ENCODE peak calls at places on chromosomes 1 and 21, in four cellular contexts. U is WTC11, R is HEK293T, W is HepG2. P is an unnamed sample.

GRCh38 chr1:53549781-53550180 is 90.6 kb downstream of the DMRTB1 start:
- DNase-seq in U (no peak), R (no peak), W (no peak), P (no peak)

GRCh38 chr1:228043281-228043845 is 36.6 kb downstream of the WNT3A start:
- DNase-seq in U (no peak), R (no peak), W (no peak), P (no peak)

GRCh38 chr1:153636312-153636711 is 2.4 kb downstream of the CHTOP start:
- DNase-seq in U (no peak), R (no peak), W (no peak), P (no peak)

GRCh38 chr1:99849413-99849743 is 783 bp upstream of the AGL start:
- DNase-seq in U (no peak), R (peak), W (peak), P (peak)

GRCh38 chr1:56811331-56811730 is 7.9 kb downstream of the FYB2 start:
- DNase-seq in U (no peak), R (no peak), W (no peak), P (no peak)

GRCh38 chr1:218589487-218589886 is 244.4 kb downstream of the TGFB2 start:
- DNase-seq in U (no peak), R (no peak), W (no peak), P (no peak)

GRCh38 chr21:45551816-45552695 is 9.8 kb upstream of the SLC19A1 start:
- DNase-seq in U (no peak), R (no peak), W (no peak), P (no peak)

GRCh38 chr1:235142991-235143390 is 14.4 kb upstream of the TOMM20 start:
- DNase-seq in U (no peak), R (no peak), W (no peak), P (no peak)

GRCh38 chr1:1419812-1420653 is 1.0 kb downstream of the ANKRD65 start:
- DNase-seq in U (peak), R (no peak), W (no peak), P (no peak)

GRCh38 chr1:112308716-112309115 is 87.3 kb upstream of the CTTNBP2NL start:
- DNase-seq in U (no peak), R (no peak), W (no peak), P (no peak)

GRCh38 chr1:7992885-7993284 is 31.4 kb downstream of the PARK7 start:
- DNase-seq in U (no peak), R (no peak), W (no peak), P (no peak)

GRCh38 chr21:45982256-45982757 is 737 bp downstream of the COL6A1 start:
- DNase-seq in U (peak), R (no peak), W (no peak), P (no peak)

GRCh38 chr1:72439036-72439435 is 156.7 kb upstream of the NEGR1 start:
- DNase-seq in U (no peak), R (no peak), W (no peak), P (no peak)

GRCh38 chr21:44962481-44962966 is 22.7 kb downstream of the SLX9 start:
- DNase-seq in U (no peak), R (no peak), W (no peak), P (no peak)

GRCh38 chr1:38527373-38527966 is 332.1 kb downstream of the RRAGC start:
- DNase-seq in U (peak), R (no peak), W (no peak), P (peak)

GRCh38 chr1:200644021-200644420 is 23.5 kb upstream of the KIF14 start:
- DNase-seq in U (no peak), R (no peak), W (no peak), P (no peak)

GRCh38 chr1:39952359-39953110 is 2.4 kb upstream of the MFSD2A start:
- DNase-seq in U (no peak), R (no peak), W (peak), P (no peak)

GRCh38 chr1:229972600-229973296 is 94.3 kb upstream of the GALNT2 start:
- DNase-seq in U (peak), R (no peak), W (peak), P (no peak)

GRCh38 chr21:34687065-34687464 is 18.3 kb downstream of the CLIC6 start:
- DNase-seq in U (no peak), R (no peak), W (no peak), P (no peak)

GRCh38 chr1:183281553-183282091 is 95.6 kb downstream of the LAMC2 start:
- DNase-seq in U (peak), R (peak), W (peak), P (peak)

GRCh38 chr1:176741181-176741580 is 278.2 kb downstream of the PAPPA2 start:
- DNase-seq in U (no peak), R (no peak), W (no peak), P (no peak)

GRCh38 chr1:198929961-198930599 is 291.2 kb downstream of the PTPRC start:
- DNase-seq in U (no peak), R (no peak), W (no peak), P (no peak)

GRCh38 chr1:51690285-51690961 is 73.5 kb downstream of the OSBPL9 start:
- DNase-seq in U (no peak), R (no peak), W (peak), P (peak)

GRCh38 chr1:11792106-11792505 is 13.7 kb downstream of the MTHFR start:
- DNase-seq in U (no peak), R (no peak), W (no peak), P (no peak)

GRCh38 chr1:6000444-6001288 is 8.4 kb upstream of the NPHP4 start:
- DNase-seq in U (peak), R (no peak), W (no peak), P (no peak)

GRCh38 chr21:33655591-33656221 is 13.4 kb downstream of the ITSN1 start:
- DNase-seq in U (no peak), R (peak), W (no peak), P (peak)

GRCh38 chr1:95086949-95087533 is 14.3 kb upstream of the ALG14 start:
- DNase-seq in U (no peak), R (peak), W (peak), P (peak)

DNA sequence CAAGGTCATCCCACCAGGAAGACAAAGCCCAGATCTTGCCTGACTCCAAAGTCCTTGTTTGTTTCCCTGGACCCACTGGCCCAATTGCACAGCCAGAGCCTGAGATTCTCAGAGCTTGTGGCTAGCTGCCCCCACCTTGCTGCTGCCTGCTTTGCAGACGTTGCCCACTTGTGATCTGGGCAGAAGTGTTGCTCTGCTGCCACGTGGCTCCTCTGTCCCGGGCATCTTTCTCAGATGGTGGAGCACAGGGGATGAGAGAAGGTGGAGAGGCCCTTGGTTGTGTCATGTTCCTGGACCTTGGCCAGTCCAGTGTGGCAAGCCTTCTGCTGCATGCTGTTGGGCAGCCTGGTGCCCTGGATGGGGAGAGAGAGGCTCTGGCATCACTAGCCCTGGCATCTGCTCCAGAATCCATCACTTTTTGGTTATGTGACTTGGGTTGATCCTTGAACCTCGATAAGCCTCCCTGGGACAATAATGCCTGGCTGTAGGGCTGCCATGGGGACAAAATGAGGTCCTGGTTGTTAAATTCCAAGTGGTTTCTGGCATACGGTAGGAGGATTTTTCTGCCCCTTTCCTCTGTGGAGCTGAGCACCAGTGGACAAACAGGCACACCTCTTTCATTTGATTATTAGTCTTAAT is 1.5 kb upstream of the NR0B2 start:
- DNase-seq in U (no peak), R (no peak), W (peak), P (no peak)
- TF ChIP-seq ELF4 in U (no peak), R (no peak), W (no peak), P (no peak)

DNA sequence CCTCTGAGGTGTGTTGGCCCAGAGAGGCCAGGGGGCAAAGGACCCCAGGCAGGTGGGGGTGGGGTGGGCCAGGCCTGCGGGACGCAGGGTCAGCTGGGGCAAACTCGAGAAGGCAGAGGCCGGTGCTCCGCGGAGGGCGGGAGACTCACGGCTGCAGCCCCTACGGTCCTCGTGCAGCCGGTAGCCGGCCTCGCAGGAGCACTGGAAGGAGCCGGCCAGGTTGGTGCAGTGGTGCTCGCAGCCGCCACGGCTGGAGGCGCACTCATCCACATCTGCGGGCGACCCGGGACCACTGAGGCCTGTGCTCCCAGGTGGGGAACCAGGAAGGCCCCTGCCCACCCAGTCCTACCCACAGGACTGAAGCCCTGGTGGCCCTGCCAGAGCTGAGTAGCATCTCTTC is 55.3 kb downstream of the ARHGEF16 start:
- DNase-seq in U (no peak), R (no peak), W (no peak), P (no peak)
- TF ChIP-seq ELF4 in U (no peak), R (no peak), W (no peak), P (no peak)

DNA sequence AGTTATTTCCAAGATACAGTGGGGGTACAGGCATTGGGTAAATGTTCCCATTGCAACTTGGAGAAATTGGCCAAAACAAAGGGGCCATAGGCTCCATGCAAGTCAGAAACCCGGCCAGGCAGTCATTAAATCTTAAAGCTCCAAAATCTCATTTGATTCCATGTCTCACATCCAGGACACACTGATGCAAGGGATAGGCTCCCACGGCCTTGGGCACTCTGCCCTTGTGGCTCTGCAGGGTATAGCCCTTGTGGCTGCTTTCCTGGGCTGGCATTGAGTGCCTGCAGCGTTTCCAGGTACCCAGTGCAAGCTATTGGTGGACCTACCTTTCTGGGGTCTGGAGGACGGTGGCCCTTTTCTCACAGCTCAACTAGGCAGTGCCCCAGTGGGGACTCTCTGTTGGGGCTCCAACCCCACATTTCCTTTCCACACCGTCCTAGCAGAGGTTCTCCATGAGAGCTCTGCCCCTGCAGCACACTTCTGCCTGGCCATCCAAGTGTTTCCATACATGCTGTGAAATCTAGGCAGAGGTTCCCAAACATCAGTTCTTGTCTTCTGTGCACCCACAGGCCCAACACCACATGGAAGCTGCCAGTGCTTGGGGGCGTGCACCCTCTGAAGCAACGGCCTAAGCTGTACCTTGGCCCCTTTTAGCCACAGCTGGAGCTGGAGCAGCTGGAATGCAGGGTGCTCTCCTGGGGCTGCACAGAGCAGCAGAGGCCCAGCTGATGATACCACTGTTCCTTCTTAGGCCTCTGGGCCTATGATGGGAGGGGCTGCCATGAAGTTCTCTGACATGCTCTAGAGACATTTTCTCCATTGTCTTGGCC is 67.3 kb downstream of the HS2ST1 start:
- DNase-seq in U (no peak), R (no peak), W (peak), P (no peak)
- TF ChIP-seq ELF4 in U (no peak), R (no peak), W (no peak), P (no peak)

GRCh38 chr1:225511828-225512381 is 84.1 kb upstream of the LBR start:
- DNase-seq in U (no peak), R (no peak), W (no peak), P (no peak)

GRCh38 chr1:225506727-225507126 is 78.9 kb upstream of the LBR start:
- DNase-seq in U (no peak), R (no peak), W (no peak), P (no peak)

GRCh38 chr1:225509376-225509707 is 81.5 kb upstream of the LBR start:
- DNase-seq in U (no peak), R (no peak), W (no peak), P (no peak)

GRCh38 chr1:225509770-225510169 is 81.9 kb upstream of the LBR start:
- DNase-seq in U (no peak), R (no peak), W (peak), P (no peak)

DNA sequence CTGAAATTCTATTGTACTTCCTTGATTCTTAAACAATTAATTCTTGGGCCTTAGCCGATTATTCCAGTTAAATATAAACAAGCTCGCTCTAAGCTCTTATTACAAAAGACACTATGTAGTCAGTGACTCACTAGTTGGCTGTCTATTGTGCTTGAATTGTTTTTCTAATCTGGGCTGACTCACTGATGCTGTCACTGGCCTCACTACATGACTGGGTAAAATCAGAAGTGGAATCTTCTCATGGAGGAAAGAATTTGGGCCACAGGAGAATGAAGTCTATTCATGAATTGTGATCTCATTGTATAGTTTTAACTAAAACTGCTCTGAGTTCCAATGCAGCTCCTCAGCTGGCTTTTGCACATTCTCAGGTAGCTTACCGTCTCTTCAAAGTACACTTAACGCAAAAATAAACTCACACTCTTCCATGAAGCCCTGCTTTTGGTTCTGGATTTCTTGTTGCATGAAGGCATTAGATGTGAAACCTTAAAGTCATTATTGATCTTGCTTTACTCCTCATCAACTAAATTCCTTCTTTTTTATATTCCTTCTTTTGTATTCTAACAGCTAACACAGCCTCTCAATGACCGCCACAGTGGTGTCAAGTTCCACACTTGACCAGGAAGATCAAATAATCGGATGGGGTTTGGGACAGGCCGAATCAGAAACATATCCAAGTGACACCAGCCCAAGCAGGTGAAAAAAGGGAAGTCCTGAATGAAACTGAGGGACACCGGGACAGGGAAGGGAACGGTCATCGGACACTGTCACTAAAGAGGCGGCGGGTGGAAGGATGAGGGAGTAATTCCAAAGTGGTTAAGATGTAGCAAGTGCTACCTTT is 80.9 kb upstream of the LBR start:
- DNase-seq in U (no peak), R (peak), W (peak), P (no peak)
- TF ChIP-seq ELF4 in U (no peak), R (no peak), W (no peak), P (no peak)

DNA sequence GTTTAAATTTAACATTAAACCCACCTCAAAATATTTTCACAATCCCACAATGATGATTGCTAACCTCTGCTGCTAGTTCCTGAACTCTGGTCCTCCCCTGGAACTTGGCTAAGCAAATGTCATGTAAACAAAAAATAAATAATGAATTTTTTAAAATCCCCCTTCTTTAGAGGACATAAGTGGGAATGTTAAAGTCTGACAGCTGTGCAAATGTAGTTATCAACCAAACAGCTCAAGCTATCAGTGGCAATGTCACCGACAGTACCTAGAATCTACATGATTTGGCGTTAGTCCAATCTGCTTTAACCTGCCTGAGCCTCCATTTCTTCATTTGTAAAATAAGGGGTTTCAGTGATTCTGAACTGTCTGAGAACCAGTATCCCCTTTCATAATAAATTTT is 67.7 kb downstream of the GDAP2 start:
- DNase-seq in U (no peak), R (no peak), W (no peak), P (no peak)
- TF ChIP-seq ELF4 in U (no peak), R (no peak), W (no peak), P (no peak)